ENCODE peak calls at places on chromosomes 12 and 14, in nine cellular contexts. H is PC-3, Q is HL-60, A is pancreas, Y is A673, V is aorta, N is fibroblast of lung, B is coronary artery, K is neural progenitor cell. S is an unnamed sample.

GRCh38 chr12:75725505-75726120 is 214.2 kb upstream of the KRR1 start:
- DNase-seq in H (peak), Q (no peak), A (no peak), Y (peak), V (no peak), N (peak), B (no peak), K (no peak), S (peak)

GRCh38 chr12:17918013-17918412 is 172.0 kb downstream of the RERGL start:
- DNase-seq in H (peak), Q (no peak), A (no peak), Y (no peak), V (no peak), N (no peak), B (no peak), K (no peak), S (no peak)

GRCh38 chr12:44672042-44672441 is 204.1 kb downstream of the NELL2 start:
- DNase-seq in H (no peak), Q (no peak), A (no peak), Y (no peak), V (no peak), N (no peak), B (no peak), K (no peak), S (no peak)

GRCh38 chr12:27525373-27525772 is 1.4 kb downstream of the PPFIBP1 start:
- DNase-seq in H (peak), Q (no peak), A (no peak), Y (no peak), V (no peak), N (peak), B (no peak), K (peak), S (peak)

GRCh38 chr12:132806857-132807256 is 21.8 kb downstream of the GOLGA3 start:
- DNase-seq in H (no peak), Q (no peak), A (no peak), Y (no peak), V (no peak), N (no peak), B (no peak), K (no peak), S (no peak)

GRCh38 chr12:87304406-87304805 is 724.8 kb downstream of the C12orf50 start:
- DNase-seq in H (no peak), Q (no peak), A (no peak), Y (no peak), V (no peak), N (no peak), B (no peak), K (peak), S (no peak)

GRCh38 chr14:24429395-24430142 is at the start of the genes CBLN3 and KHNYN:
- DNase-seq in H (peak), Q (peak), A (peak), Y (peak), V (peak), N (peak), B (peak), K (peak), S (peak)

GRCh38 chr14:93753647-93754046 is 34.6 kb downstream of the PRIMA1 start:
- DNase-seq in H (no peak), Q (no peak), A (no peak), Y (no peak), V (no peak), N (no peak), B (no peak), K (no peak), S (no peak)

GRCh38 chr14:77580964-77581505 is 35.4 kb downstream of the SPTLC2 start:
- DNase-seq in H (peak), Q (no peak), A (no peak), Y (peak), V (no peak), N (peak), B (no peak), K (no peak), S (no peak)
- H3K4me3 ChIP-seq in H (peak), Q (no peak), A (no peak), Y (peak), V (no peak), N (peak), B (peak), K (no peak), S (peak)

GRCh38 chr12:63307849-63308248 is 156.8 kb upstream of the AVPR1A start:
- DNase-seq in H (no peak), Q (no peak), A (no peak), Y (no peak), V (no peak), N (no peak), B (no peak), K (no peak), S (no peak)

GRCh38 chr12:63304844-63305243 is 153.8 kb upstream of the AVPR1A start:
- DNase-seq in H (no peak), Q (no peak), A (no peak), Y (peak), V (no peak), N (no peak), B (no peak), K (no peak), S (no peak)

GRCh38 chr12:63306476-63306875 is 155.5 kb upstream of the AVPR1A start:
- DNase-seq in H (no peak), Q (no peak), A (no peak), Y (peak), V (no peak), N (no peak), B (no peak), K (no peak), S (no peak)

GRCh38 chr12:63313139-63313538 is 162.1 kb upstream of the AVPR1A start:
- DNase-seq in H (no peak), Q (no peak), A (no peak), Y (no peak), V (no peak), N (no peak), B (no peak), K (no peak), S (no peak)

GRCh38 chr12:63308701-63309100 is 157.7 kb upstream of the AVPR1A start:
- DNase-seq in H (no peak), Q (no peak), A (no peak), Y (peak), V (no peak), N (no peak), B (no peak), K (no peak), S (no peak)
- H3K4me3 ChIP-seq in H (no peak), Q (no peak), A (no peak), Y (no peak), V (no peak), N (no peak), B (no peak), K (no peak), S (no peak)

DNA sequence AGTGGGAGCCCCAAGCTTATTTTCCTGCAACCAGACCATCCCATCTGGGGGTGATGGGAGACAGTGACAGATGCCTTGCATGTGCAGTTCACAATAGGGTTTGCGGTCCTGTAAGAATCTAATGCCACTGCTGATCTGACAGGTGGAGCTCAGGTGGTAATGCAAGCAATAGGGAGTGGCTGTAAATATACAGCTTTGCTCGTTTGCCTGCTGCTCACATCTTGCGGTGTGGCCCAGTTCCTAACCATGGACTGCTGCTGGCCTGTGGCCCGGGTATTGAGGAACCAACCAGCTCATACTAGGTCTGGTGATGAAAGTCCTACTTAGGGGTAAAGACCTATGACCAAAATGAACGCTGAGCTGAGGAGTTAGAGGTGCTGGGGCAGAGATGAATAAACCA is 36.1 kb upstream of the CCDC88C start:
- DNase-seq in H (no peak), Q (peak), A (no peak), Y (no peak), V (no peak), N (no peak), B (no peak), K (no peak), S (no peak)
- H3K4me3 ChIP-seq in H (no peak), Q (no peak), A (no peak), Y (no peak), V (no peak), N (no peak), B (no peak), K (no peak), S (no peak)

DNA sequence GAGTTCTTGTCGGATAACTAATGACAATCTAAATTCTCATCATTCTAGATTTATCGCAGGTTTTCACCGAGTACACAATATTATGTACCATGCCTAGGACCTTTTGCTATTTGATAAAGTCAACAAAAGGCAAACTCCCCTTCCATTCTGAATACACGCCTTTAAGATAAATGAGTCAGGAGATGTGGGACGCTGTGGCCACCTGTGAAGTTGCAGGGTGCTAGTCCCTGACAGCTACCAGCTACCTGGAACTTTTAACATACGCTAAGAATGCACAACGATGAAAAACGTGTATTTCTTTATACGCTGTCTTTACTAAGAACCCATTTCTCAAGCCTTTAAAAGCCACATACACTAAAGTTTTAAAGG is 678 bp downstream of the MDM1 start:
- DNase-seq in H (peak), Q (no peak), A (no peak), Y (no peak), V (no peak), N (no peak), B (no peak), K (no peak), S (no peak)
- H3K4me3 ChIP-seq in H (peak), Q (peak), A (peak), Y (peak), V (peak), N (peak), B (peak), K (peak), S (peak)

GRCh38 chr14:104435147-104436046 is 144.2 kb upstream of the C14orf180 start:
- DNase-seq in H (no peak), Q (no peak), A (no peak), Y (no peak), V (peak), N (no peak), B (no peak), K (no peak), S (no peak)

GRCh38 chr14:104437703-104438102 is 141.9 kb upstream of the C14orf180 start:
- DNase-seq in H (no peak), Q (no peak), A (no peak), Y (no peak), V (peak), N (no peak), B (no peak), K (no peak), S (no peak)

GRCh38 chr14:104434214-104435076 is 145.1 kb upstream of the C14orf180 start:
- DNase-seq in H (no peak), Q (no peak), A (no peak), Y (no peak), V (peak), N (no peak), B (peak), K (no peak), S (no peak)

GRCh38 chr14:104436741-104437701 is 142.5 kb upstream of the C14orf180 start:
- DNase-seq in H (no peak), Q (no peak), A (peak), Y (no peak), V (peak), N (no peak), B (peak), K (no peak), S (no peak)

DNA sequence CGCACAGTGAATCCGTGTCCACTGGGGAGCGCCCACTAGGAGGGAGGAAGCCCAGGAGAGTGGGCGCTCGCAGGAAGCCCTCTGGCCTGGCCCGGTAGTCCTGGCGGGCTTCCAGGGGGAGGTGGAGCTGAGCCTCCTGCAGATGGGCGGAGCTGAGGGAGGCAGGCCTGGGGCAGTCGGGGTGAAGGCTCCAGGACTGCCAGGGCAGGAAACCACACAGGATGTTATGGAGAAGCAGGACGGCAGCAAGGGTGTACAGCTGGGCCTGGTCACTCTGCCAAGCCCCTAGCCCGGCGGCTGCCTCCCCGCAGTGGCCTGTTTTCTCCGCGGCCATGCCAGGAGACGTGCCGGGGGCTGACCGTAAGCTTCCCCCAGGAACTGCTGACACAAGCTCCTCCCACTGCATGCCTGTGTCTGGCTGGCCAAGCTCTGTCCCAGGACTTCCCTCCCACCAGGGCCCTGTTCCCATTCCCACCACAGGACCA is 143.5 kb upstream of the C14orf180 start:
- DNase-seq in H (no peak), Q (no peak), A (peak), Y (no peak), V (peak), N (peak), B (peak), K (no peak), S (peak)
- H3K4me3 ChIP-seq in H (no peak), Q (no peak), A (peak), Y (no peak), V (no peak), N (no peak), B (peak), K (no peak), S (no peak)

DNA sequence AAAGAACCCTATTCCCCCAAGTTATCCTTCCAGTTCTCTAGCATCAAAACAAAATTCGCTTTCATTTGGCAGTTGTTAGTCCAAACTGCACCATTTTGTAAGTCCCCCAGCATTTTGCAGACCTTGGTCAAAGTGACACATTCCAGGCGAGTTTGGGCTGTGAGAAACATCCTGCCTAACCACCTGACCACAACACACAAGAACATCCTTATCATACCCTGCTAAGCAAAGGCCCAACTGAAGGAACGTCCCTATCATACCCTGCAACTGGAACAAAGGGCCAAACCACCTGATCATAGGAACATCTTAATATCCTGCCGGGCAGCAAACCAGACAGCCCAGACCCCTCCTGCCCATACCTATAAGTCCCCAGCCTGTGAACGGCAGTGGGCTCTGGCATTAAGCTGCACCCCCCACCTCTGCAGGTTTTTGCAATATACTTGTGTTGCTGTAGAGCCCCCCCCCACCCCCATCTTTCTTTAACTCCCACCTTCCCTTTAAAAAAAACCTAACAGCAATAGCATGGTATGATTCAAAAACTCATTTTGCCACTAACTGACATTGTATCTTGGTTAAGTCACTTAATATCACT is 2.7 kb downstream of the PCNX4 start:
- DNase-seq in H (peak), Q (no peak), A (no peak), Y (no peak), V (no peak), N (peak), B (no peak), K (peak), S (no peak)
- H3K4me3 ChIP-seq in H (peak), Q (no peak), A (no peak), Y (peak), V (no peak), N (peak), B (peak), K (peak), S (no peak)

GRCh38 chr12:95789126-95790024 is 1.2 kb downstream of the NTN4 start:
- DNase-seq in H (peak), Q (no peak), A (peak), Y (no peak), V (peak), N (no peak), B (no peak), K (peak), S (peak)
- H3K4me3 ChIP-seq in H (peak), Q (no peak), A (peak), Y (peak), V (peak), N (peak), B (peak), K (peak), S (peak)

GRCh38 chr12:6847676-6848075 is 3.4 kb downstream of the CDCA3 start:
- DNase-seq in H (no peak), Q (no peak), A (no peak), Y (no peak), V (no peak), N (no peak), B (no peak), K (no peak), S (no peak)

GRCh38 chr12:6851153-6851920 is at the start of gene CDCA3:
- DNase-seq in H (peak), Q (peak), A (peak), Y (peak), V (peak), N (peak), B (peak), K (peak), S (peak)

GRCh38 chr12:6850796-6851152 is 312 bp downstream of the CDCA3 start:
- DNase-seq in H (no peak), Q (no peak), A (peak), Y (no peak), V (peak), N (no peak), B (no peak), K (no peak), S (no peak)

GRCh38 chr12:6849976-6850560 is 1.0 kb downstream of the CDCA3 start:
- DNase-seq in H (no peak), Q (no peak), A (no peak), Y (no peak), V (no peak), N (no peak), B (no peak), K (no peak), S (no peak)

GRCh38 chr12:6849427-6849826 is 1.7 kb downstream of the CDCA3 start:
- DNase-seq in H (no peak), Q (no peak), A (no peak), Y (no peak), V (no peak), N (no peak), B (no peak), K (no peak), S (no peak)
- H3K4me3 ChIP-seq in H (peak), Q (no peak), A (no peak), Y (peak), V (no peak), N (no peak), B (no peak), K (no peak), S (no peak)

GRCh38 chr12:126493366-126494108 is 1428.3 kb downstream of the AACS start:
- DNase-seq in H (peak), Q (no peak), A (no peak), Y (no peak), V (no peak), N (peak), B (no peak), K (no peak), S (no peak)
- H3K4me3 ChIP-seq in H (peak), Q (no peak), A (no peak), Y (no peak), V (no peak), N (no peak), B (no peak), K (no peak), S (no peak)

DNA sequence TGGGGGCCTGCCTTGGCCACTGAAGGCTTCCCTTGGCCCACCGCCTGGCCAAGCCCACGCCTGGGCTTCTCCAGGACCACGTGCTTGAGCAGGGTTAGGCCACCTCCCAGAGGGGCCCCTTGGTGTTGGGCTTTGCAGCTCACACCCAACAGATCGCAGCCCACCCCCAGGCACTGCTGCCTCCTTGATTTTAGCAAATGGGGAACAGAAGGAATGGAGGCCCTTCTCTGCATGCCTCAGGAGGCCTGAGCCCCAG is 23.3 kb downstream of the RAB35 start:
- DNase-seq in H (no peak), Q (no peak), A (no peak), Y (no peak), V (peak), N (no peak), B (no peak), K (no peak), S (no peak)
- H3K4me3 ChIP-seq in H (no peak), Q (no peak), A (no peak), Y (no peak), V (no peak), N (no peak), B (no peak), K (no peak), S (no peak)

S was measured in MG63.